ENCODE peak calls at places on chromosomes 4 and X, in seven cellular contexts. A, C, R, F, E, W and M are unnamed samples.

GRCh38 chr4:188691811-188692210 is 552.6 kb downstream of the TRIML1 start:
- DNase-seq in A (no peak), C (no peak), R (peak), F (no peak), E (no peak), W (no peak), M (no peak)

GRCh38 chrX:65971151-65971550 is 68.7 kb downstream of the VSIG4 start:
- DNase-seq in A (no peak), C (no peak), R (no peak), F (no peak), E (no peak), W (no peak), M (no peak)

GRCh38 chr4:117777721-117778120 is 256.6 kb upstream of the NDST3 start:
- DNase-seq in A (no peak), C (no peak), R (peak), F (no peak), E (no peak), W (no peak), M (no peak)

GRCh38 chr4:46386570-46386969 is 3.4 kb downstream of the GABRA2 start:
- DNase-seq in A (no peak), C (no peak), R (no peak), F (peak), E (no peak), W (no peak), M (no peak)

GRCh38 chr4:112514079-112514448 is 1.9 kb downstream of the NEUROG2 start:
- DNase-seq in A (no peak), C (no peak), R (no peak), F (peak), E (no peak), W (no peak), M (no peak)

GRCh38 chr4:136750898-136751297 is 781.4 kb downstream of the PCDH18 start:
- DNase-seq in A (no peak), C (no peak), R (peak), F (no peak), E (no peak), W (no peak), M (no peak)

GRCh38 chrX:13092455-13092941 is 48.1 kb upstream of the FAM9C start:
- DNase-seq in A (peak), C (no peak), R (no peak), F (no peak), E (peak), W (peak), M (no peak)

GRCh38 chr4:13547563-13548041 is 3.3 kb upstream of the NKX3-2 start:
- DNase-seq in A (no peak), C (no peak), R (no peak), F (peak), E (no peak), W (no peak), M (no peak)

GRCh38 chrX:51891821-51892551 is 1.4 kb upstream of the MAGED1 start:
- DNase-seq in A (no peak), C (peak), R (peak), F (peak), E (peak), W (no peak), M (no peak)

GRCh38 chr4:107133965-107134364 is 97.9 kb upstream of the DKK2 start:
- DNase-seq in A (no peak), C (no peak), R (no peak), F (no peak), E (no peak), W (no peak), M (no peak)

GRCh38 chr4:118018381-118018780 is 15.9 kb upstream of the NDST3 start:
- DNase-seq in A (no peak), C (no peak), R (no peak), F (no peak), E (no peak), W (no peak), M (no peak)

GRCh38 chr4:94285666-94286065 is 57.0 kb downstream of the HPGDS start:
- DNase-seq in A (no peak), C (no peak), R (no peak), F (no peak), E (no peak), W (no peak), M (no peak)

GRCh38 chr4:139229534-139230039 is 50.4 kb downstream of the MGARP start:
- DNase-seq in A (no peak), C (no peak), R (peak), F (peak), E (peak), W (peak), M (no peak)

GRCh38 chr4:88706574-88706973 is 8.9 kb upstream of the NAP1L5 start:
- DNase-seq in A (peak), C (peak), R (peak), F (peak), E (no peak), W (no peak), M (peak)

GRCh38 chrX:51837926-51838325 is 55.5 kb upstream of the MAGED1 start:
- DNase-seq in A (peak), C (peak), R (peak), F (peak), E (no peak), W (no peak), M (no peak)

GRCh38 chrX:152072236-152072635 is 66.1 kb downstream of the MAGEA10 start:
- DNase-seq in A (peak), C (no peak), R (peak), F (no peak), E (no peak), W (no peak), M (no peak)

GRCh38 chrX:101409043-101409442 is 1.0 kb downstream of the HNRNPH2 start:
- DNase-seq in A (no peak), C (no peak), R (no peak), F (no peak), E (no peak), W (no peak), M (no peak)

GRCh38 chrX:77561372-77561771 is 114.2 kb downstream of the FGF16 start:
- DNase-seq in A (no peak), C (no peak), R (no peak), F (no peak), E (no peak), W (no peak), M (no peak)

GRCh38 chrX:7202206-7202605 is 54.3 kb upstream of the PUDP start:
- DNase-seq in A (no peak), C (no peak), R (no peak), F (no peak), E (no peak), W (no peak), M (no peak)

GRCh38 chrX:7201481-7201880 is 53.5 kb upstream of the PUDP start:
- DNase-seq in A (no peak), C (no peak), R (peak), F (no peak), E (no peak), W (no peak), M (no peak)

GRCh38 chrX:7204619-7205018 is 56.7 kb upstream of the PUDP start:
- DNase-seq in A (no peak), C (no peak), R (no peak), F (no peak), E (no peak), W (no peak), M (no peak)

GRCh38 chrX:7205037-7205577 is 57.2 kb upstream of the PUDP start:
- DNase-seq in A (no peak), C (no peak), R (no peak), F (no peak), E (no peak), W (no peak), M (no peak)
- H3K27ac ChIP-seq in A (no peak), C (no peak), R (no peak), F (no peak), E (no peak), W (no peak), M (no peak)

GRCh38 chr4:81445196-81445595 is 26.5 kb downstream of the RASGEF1B start:
- DNase-seq in A (no peak), C (no peak), R (no peak), F (no peak), E (no peak), W (no peak), M (no peak)
- H3K27ac ChIP-seq in A (no peak), C (no peak), R (no peak), F (no peak), E (no peak), W (no peak), M (no peak)

DNA sequence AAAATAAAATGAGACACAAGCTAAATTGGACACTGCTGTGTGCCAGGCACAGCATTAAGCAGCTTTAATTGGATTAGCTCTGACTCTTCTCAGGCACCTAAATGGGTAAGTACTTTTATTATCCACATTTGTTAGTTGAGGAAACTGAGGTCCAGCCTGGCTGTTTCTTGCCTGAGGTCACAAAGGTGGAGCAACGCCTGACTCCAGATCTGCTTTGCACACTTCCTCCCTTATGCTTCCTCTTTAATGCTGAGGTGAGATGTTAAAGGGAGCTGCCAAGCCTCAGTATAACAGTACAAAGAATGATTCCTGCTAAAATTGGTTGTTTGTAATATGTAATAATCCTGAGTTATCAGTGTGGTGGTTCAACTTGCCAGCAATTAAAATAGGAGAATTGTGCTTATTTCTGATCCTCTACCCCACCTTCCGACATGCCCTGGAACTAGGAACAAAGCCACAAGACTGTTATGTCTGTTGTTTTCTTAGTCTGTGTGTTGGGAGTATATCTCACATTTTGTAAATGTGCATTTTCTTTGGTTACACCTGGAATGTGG is 74.4 kb downstream of the AFF1 start:
- DNase-seq in A (no peak), C (no peak), R (no peak), F (no peak), E (peak), W (no peak), M (no peak)
- H3K27ac ChIP-seq in A (peak), C (peak), R (no peak), F (peak), E (peak), W (no peak), M (no peak)

DNA sequence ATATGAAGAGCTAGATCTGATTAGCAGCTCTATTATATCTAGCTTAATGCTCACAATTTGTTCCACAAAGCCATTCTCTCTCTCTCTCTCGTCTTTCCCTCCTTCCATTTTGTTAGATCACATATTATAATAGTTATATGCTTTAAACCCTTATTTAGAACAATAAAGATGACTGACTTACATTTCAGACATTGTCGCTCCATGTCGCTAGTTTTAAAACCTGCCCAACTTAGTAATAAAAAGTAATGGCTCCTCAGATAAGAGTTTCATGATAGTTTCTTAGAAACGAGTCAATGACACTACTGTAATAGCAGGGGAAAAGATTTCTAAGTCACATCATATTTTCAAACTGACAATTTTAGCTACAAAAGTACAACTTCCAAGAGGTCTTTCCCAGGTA is 38.5 kb upstream of the YTHDC1 start:
- DNase-seq in A (no peak), C (no peak), R (no peak), F (no peak), E (no peak), W (no peak), M (no peak)
- H3K27ac ChIP-seq in A (no peak), C (no peak), R (no peak), F (no peak), E (no peak), W (no peak), M (no peak)

DNA sequence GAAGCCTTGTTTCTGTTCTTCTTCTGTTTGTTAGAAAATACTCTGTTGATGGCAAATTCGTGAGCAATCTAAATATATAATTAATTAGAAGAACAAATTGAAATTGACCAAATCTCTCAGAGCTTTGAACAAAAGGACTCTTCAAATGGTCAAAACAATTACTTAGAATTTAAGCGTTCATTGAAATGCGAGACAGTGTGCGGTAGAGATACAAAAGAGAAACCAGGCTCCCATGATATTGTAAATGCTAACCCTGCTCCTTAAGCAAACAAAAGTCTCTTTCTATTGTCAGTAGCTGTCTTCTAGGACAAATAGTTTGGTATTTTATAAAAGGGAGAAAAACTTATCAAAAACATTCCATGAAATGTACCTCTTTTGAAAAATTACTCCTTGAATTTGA is 453.4 kb upstream of the MAGEB2 start:
- DNase-seq in A (no peak), C (no peak), R (no peak), F (no peak), E (no peak), W (no peak), M (no peak)
- H3K27ac ChIP-seq in A (no peak), C (no peak), R (no peak), F (peak), E (no peak), W (no peak), M (peak)

GRCh38 chr4:152698012-152698499 is 18.3 kb upstream of the TMEM154 start:
- DNase-seq in A (no peak), C (no peak), R (no peak), F (no peak), E (no peak), W (no peak), M (no peak)

GRCh38 chr4:152696764-152697250 is 17.0 kb upstream of the TMEM154 start:
- DNase-seq in A (no peak), C (no peak), R (peak), F (no peak), E (no peak), W (peak), M (no peak)

GRCh38 chr4:152699313-152699712 is 19.5 kb upstream of the TMEM154 start:
- DNase-seq in A (no peak), C (no peak), R (no peak), F (no peak), E (no peak), W (no peak), M (no peak)

GRCh38 chr4:152697284-152698011 is 17.7 kb upstream of the TMEM154 start:
- DNase-seq in A (no peak), C (no peak), R (no peak), F (no peak), E (no peak), W (no peak), M (no peak)

DNA sequence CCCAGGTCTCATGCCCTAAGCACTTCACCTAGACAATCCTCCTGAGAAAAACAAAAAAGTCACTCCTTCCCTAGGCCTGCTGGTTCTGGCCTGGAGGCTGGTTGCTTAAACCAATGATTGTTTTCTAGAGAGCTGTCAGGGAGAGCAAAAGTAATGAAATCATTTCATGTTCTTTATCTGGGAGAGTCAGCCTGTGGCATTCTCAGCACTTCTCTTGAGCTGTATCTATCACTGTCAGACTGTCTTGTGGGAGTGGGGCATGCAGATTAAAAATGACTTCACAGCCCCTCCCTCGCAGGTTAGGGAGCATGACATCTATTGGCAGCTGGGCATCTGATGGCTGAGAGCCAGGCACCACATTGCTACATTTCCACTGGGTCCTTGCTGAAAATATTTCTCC is 20.4 kb upstream of the TMEM154 start:
- DNase-seq in A (no peak), C (no peak), R (no peak), F (no peak), E (no peak), W (no peak), M (no peak)
- H3K27ac ChIP-seq in A (no peak), C (no peak), R (no peak), F (no peak), E (no peak), W (no peak), M (no peak)